ENCODE peak calls at places on chromosomes 16 and 17, in ten cellular contexts. Z is GM12892, K is endothelial cell of umbilical vein, F is sigmoid colon, E is esophagus muscularis mucosa, B is HepG2, I is GM23338, O is stomach, Q is breast epithelium, W is HCT116. Y is an unnamed sample.

GRCh38 chr16:20740007-20740883 is 1.4 kb downstream of the THUMPD1 start:
- DNase-seq in Z (no peak), K (peak), F (no peak), E (peak), B (peak), I (peak), O (no peak), Q (no peak), W (no peak), Y (peak)

GRCh38 chr16:87295259-87295658 is 21.9 kb downstream of the C16orf95 start:
- DNase-seq in Z (no peak), K (no peak), F (no peak), E (no peak), B (peak), I (peak), O (no peak), Q (no peak), W (peak), Y (no peak)

GRCh38 chr16:16176328-16176727 is 47.0 kb downstream of the ABCC6 start:
- DNase-seq in Z (no peak), K (no peak), F (no peak), E (no peak), B (no peak), I (no peak), O (no peak), Q (no peak), W (no peak), Y (no peak)

GRCh38 chr17:66957343-66957742 is 7.2 kb upstream of the CACNG4 start:
- DNase-seq in Z (no peak), K (no peak), F (no peak), E (no peak), B (no peak), I (no peak), O (no peak), Q (no peak), W (no peak), Y (no peak)

GRCh38 chr17:75078097-75079022 is 9.4 kb upstream of the SLC16A5 start:
- DNase-seq in Z (peak), K (no peak), F (no peak), E (no peak), B (no peak), I (no peak), O (no peak), Q (peak), W (peak), Y (no peak)

GRCh38 chr17:67386965-67387551 is 10.0 kb downstream of the PITPNC1 start:
- DNase-seq in Z (no peak), K (peak), F (no peak), E (no peak), B (peak), I (peak), O (peak), Q (no peak), W (peak), Y (no peak)

GRCh38 chr16:2819939-2820835 is 3.1 kb downstream of the PRSS21 start:
- DNase-seq in Z (no peak), K (no peak), F (peak), E (no peak), B (no peak), I (no peak), O (no peak), Q (no peak), W (no peak), Y (no peak)

GRCh38 chr17:67322039-67322787 is 44.2 kb downstream of the PSMD12 start:
- DNase-seq in Z (no peak), K (no peak), F (no peak), E (no peak), B (no peak), I (peak), O (no peak), Q (no peak), W (no peak), Y (no peak)

GRCh38 chr16:63623551-63624039 is 1498.3 kb downstream of the CDH11 start:
- DNase-seq in Z (no peak), K (no peak), F (no peak), E (no peak), B (no peak), I (no peak), O (no peak), Q (no peak), W (no peak), Y (no peak)

GRCh38 chr17:79116575-79117368 is 42.1 kb downstream of the ENGASE start:
- DNase-seq in Z (no peak), K (no peak), F (no peak), E (no peak), B (no peak), I (no peak), O (no peak), Q (no peak), W (no peak), Y (no peak)

GRCh38 chr16:57482845-57483545 is 3.3 kb downstream of the DOK4 start:
- DNase-seq in Z (no peak), K (no peak), F (no peak), E (no peak), B (peak), I (no peak), O (peak), Q (no peak), W (no peak), Y (no peak)

GRCh38 chr16:69171325-69172095 is 15.5 kb upstream of the SNTB2 start:
- DNase-seq in Z (no peak), K (no peak), F (no peak), E (no peak), B (no peak), I (peak), O (no peak), Q (no peak), W (no peak), Y (no peak)

GRCh38 chr16:58331024-58331707 is 36.3 kb upstream of the PRSS54 start:
- DNase-seq in Z (no peak), K (no peak), F (no peak), E (no peak), B (no peak), I (peak), O (no peak), Q (no peak), W (no peak), Y (no peak)

GRCh38 chr17:55286681-55287589 is 22.2 kb downstream of the HLF start:
- DNase-seq in Z (no peak), K (no peak), F (no peak), E (no peak), B (peak), I (no peak), O (peak), Q (no peak), W (peak), Y (no peak)

GRCh38 chr17:38451840-38452529 is 23.7 kb downstream of the ARHGAP23 start:
- DNase-seq in Z (no peak), K (peak), F (no peak), E (no peak), B (no peak), I (peak), O (no peak), Q (peak), W (no peak), Y (no peak)

GRCh38 chr16:1545044-1545736 is 11.7 kb downstream of the TMEM204 start:
- DNase-seq in Z (no peak), K (peak), F (no peak), E (no peak), B (peak), I (no peak), O (no peak), Q (no peak), W (no peak), Y (peak)

GRCh38 chr16:54370653-54371052 is 84.1 kb upstream of the IRX3 start:
- DNase-seq in Z (no peak), K (no peak), F (no peak), E (no peak), B (no peak), I (peak), O (no peak), Q (no peak), W (no peak), Y (no peak)

GRCh38 chr17:45722161-45722560 is 62.0 kb upstream of the CRHR1 start:
- DNase-seq in Z (no peak), K (no peak), F (no peak), E (no peak), B (peak), I (peak), O (no peak), Q (no peak), W (peak), Y (no peak)

GRCh38 chr17:74601944-74602572 is 10.0 kb upstream of the CD300LD start:
- DNase-seq in Z (no peak), K (peak), F (no peak), E (no peak), B (peak), I (peak), O (no peak), Q (no peak), W (peak), Y (no peak)

GRCh38 chr16:55010492-55011260 is 80.0 kb downstream of the IRX5 start:
- DNase-seq in Z (no peak), K (no peak), F (no peak), E (no peak), B (no peak), I (no peak), O (no peak), Q (no peak), W (no peak), Y (no peak)

GRCh38 chr16:62068747-62069146 is 32.5 kb upstream of the CDH8 start:
- DNase-seq in Z (no peak), K (no peak), F (no peak), E (no peak), B (peak), I (peak), O (no peak), Q (no peak), W (no peak), Y (no peak)

GRCh38 chr17:1539811-1540210 is 22.8 kb downstream of the PITPNA start:
- DNase-seq in Z (no peak), K (no peak), F (no peak), E (no peak), B (no peak), I (no peak), O (no peak), Q (no peak), W (no peak), Y (no peak)

GRCh38 chr17:376936-377863 is 24.6 kb upstream of the RPH3AL start:
- DNase-seq in Z (no peak), K (no peak), F (no peak), E (no peak), B (no peak), I (peak), O (no peak), Q (no peak), W (no peak), Y (no peak)

GRCh38 chr17:63626551-63627228 is 4.5 kb downstream of the MAP3K3 start:
- DNase-seq in Z (no peak), K (peak), F (no peak), E (no peak), B (no peak), I (no peak), O (no peak), Q (no peak), W (no peak), Y (no peak)

GRCh38 chr17:68204736-68205135 is 43.1 kb upstream of the AMZ2 start:
- DNase-seq in Z (no peak), K (no peak), F (no peak), E (peak), B (no peak), I (no peak), O (no peak), Q (no peak), W (no peak), Y (no peak)

GRCh38 chr17:17134051-17134951 is 71.8 kb downstream of the PLD6 start:
- DNase-seq in Z (no peak), K (no peak), F (no peak), E (no peak), B (no peak), I (no peak), O (no peak), Q (no peak), W (no peak), Y (no peak)

GRCh38 chr17:60086822-60087591 is 8.3 kb upstream of the HEATR6 start:
- DNase-seq in Z (no peak), K (no peak), F (no peak), E (no peak), B (no peak), I (no peak), O (no peak), Q (no peak), W (no peak), Y (no peak)

GRCh38 chr17:61837175-61838051 is 25.9 kb downstream of the BRIP1 start:
- DNase-seq in Z (no peak), K (peak), F (no peak), E (no peak), B (peak), I (peak), O (peak), Q (no peak), W (peak), Y (peak)

GRCh38 chr17:59001158-59001814 is 105.4 kb downstream of the TRIM37 start:
- DNase-seq in Z (peak), K (peak), F (no peak), E (no peak), B (no peak), I (peak), O (peak), Q (peak), W (no peak), Y (peak)

GRCh38 chr17:75074532-75074931 is 13.2 kb upstream of the SLC16A5 start:
- DNase-seq in Z (no peak), K (no peak), F (no peak), E (no peak), B (no peak), I (no peak), O (no peak), Q (no peak), W (no peak), Y (no peak)

GRCh38 chr17:21372256-21372954 is 3.8 kb upstream of the KCNJ12 start:
- DNase-seq in Z (no peak), K (no peak), F (no peak), E (no peak), B (no peak), I (no peak), O (no peak), Q (no peak), W (no peak), Y (no peak)

GRCh38 chr17:62581769-62582168 is 45.7 kb upstream of the MRC2 start:
- DNase-seq in Z (no peak), K (no peak), F (no peak), E (no peak), B (no peak), I (no peak), O (no peak), Q (no peak), W (no peak), Y (no peak)

GRCh38 chr16:1414532-1415265 is at the start of gene UNKL:
- DNase-seq in Z (peak), K (peak), F (peak), E (no peak), B (peak), I (peak), O (peak), Q (no peak), W (no peak), Y (peak)

DNA sequence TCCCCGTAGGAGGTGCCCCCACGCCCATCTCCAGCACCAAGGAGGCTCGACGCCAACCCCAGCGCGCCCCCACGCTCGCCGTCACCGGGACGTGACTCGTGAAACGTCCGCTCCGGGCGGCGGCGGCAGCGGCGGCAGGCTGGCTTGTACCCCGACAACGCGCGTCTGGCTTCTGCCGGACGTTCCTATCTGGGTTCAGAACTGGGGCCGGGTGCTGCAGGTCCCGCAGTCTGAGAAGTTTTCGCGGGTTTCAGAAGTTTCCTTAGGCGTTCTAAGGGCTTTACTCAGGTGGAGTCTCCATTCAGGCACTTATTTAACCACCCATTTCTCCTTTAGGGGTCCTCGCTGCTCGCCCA is 672 bp upstream of the ALKBH5 start:
- DNase-seq in Z (peak), K (no peak), F (peak), E (peak), B (no peak), I (no peak), O (peak), Q (no peak), W (no peak), Y (peak)
- TF ChIP-seq POLR2AphosphoS5 in Z (peak), K (peak), F (no peak), E (peak), B (no peak), I (no peak), O (peak), Q (no peak), W (peak), Y (no peak)

DNA sequence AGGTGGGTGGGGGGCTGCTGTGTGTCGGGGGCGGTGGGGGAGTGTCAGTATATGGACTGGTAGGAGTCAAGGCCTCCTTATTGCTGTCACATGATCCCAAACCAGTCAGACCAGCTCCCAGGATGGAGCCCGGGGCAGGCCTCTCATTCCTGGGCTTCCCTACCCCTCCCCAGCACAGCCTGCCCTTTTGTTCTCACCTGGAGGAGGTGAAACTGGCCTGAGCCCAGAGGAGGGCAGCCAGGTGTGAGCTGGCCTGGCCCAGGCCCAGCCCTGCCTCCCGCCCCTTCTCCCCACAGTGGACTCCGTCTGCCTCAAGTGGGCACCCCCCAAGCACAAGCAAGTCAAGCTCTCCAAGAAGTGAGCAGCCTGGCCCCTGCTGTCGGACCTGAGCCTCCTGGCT is 4.6 kb downstream of the PRSS8 start:
- DNase-seq in Z (no peak), K (no peak), F (no peak), E (no peak), B (no peak), I (peak), O (peak), Q (peak), W (no peak), Y (peak)
- TF ChIP-seq POLR2AphosphoS5 in Z (no peak), K (no peak), F (no peak), E (no peak), B (no peak), I (peak), O (peak), Q (peak), W (peak), Y (peak)

GRCh38 chr16:67935402-67936123 is 1.1 kb downstream of the PSMB10 start:
- DNase-seq in Z (peak), K (peak), F (peak), E (peak), B (peak), I (peak), O (peak), Q (peak), W (peak), Y (peak)
- TF ChIP-seq POLR2AphosphoS5 in Z (peak), K (peak), F (peak), E (peak), B (peak), I (peak), O (peak), Q (peak), W (peak), Y (peak)

GRCh38 chr17:31079731-31080130 is 15.0 kb upstream of the NF1 start:
- DNase-seq in Z (no peak), K (no peak), F (no peak), E (no peak), B (no peak), I (no peak), O (no peak), Q (no peak), W (no peak), Y (no peak)
- TF ChIP-seq POLR2AphosphoS5 in Z (no peak), K (no peak), F (no peak), E (no peak), B (no peak), I (no peak), O (no peak), Q (no peak), W (no peak), Y (no peak)

DNA sequence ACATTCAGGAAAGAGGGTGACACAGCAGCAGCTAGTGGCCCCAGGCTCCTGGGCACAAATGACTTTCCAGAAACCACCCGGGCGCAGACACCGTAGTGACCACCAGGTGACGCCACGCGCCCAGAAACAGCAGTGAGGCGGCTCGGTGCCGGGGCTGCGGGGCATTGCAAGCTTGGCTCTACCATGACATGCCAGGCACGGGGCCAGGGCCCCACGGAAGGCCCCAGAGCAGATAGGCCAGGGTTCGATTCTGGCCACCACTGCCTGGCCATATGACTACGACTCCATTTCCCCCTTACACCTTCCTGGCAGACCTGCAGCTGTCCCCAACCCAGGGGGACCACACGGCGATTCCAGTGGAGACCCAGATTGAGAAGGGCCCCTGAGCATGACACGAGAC is 6.7 kb downstream of the RHBDF1 start:
- DNase-seq in Z (peak), K (peak), F (peak), E (peak), B (peak), I (peak), O (peak), Q (peak), W (peak), Y (peak)
- TF ChIP-seq POLR2AphosphoS5 in Z (no peak), K (no peak), F (no peak), E (no peak), B (no peak), I (no peak), O (no peak), Q (peak), W (no peak), Y (peak)

GRCh38 chr17:69434164-69434579 is 19.7 kb downstream of the MAP2K6 start:
- DNase-seq in Z (no peak), K (peak), F (no peak), E (no peak), B (no peak), I (no peak), O (no peak), Q (no peak), W (no peak), Y (no peak)
- TF ChIP-seq POLR2AphosphoS5 in Z (no peak), K (no peak), F (no peak), E (no peak), B (no peak), I (no peak), O (no peak), Q (no peak), W (no peak), Y (no peak)

DNA sequence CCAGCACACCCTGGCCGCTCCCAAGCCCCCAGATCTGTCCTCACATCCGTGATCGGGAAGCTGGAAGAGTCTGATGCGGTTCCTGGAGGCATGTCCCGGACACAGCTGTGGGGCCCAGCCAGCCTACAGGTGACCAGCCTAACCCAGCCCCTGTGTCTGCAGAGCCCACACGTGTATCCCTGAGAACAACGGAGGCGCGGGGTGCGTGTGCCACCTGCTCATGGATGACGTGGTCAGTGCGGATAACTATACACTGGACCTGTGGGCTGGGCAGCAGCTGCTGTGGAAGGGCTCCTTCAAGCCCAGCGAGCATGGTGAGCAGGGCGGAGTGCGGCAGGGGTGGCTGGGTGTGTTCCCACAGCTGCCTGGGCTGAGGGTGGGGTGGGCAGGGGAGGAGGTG is 30.9 kb downstream of the IL4R start:
- DNase-seq in Z (no peak), K (no peak), F (no peak), E (no peak), B (no peak), I (no peak), O (no peak), Q (no peak), W (no peak), Y (no peak)
- TF ChIP-seq POLR2AphosphoS5 in Z (no peak), K (no peak), F (no peak), E (no peak), B (no peak), I (no peak), O (no peak), Q (no peak), W (no peak), Y (no peak)

GRCh38 chr17:42253601-42254000 is 22.6 kb downstream of the STAT5B start:
- DNase-seq in Z (no peak), K (no peak), F (no peak), E (no peak), B (no peak), I (no peak), O (no peak), Q (no peak), W (no peak), Y (no peak)
- TF ChIP-seq POLR2AphosphoS5 in Z (no peak), K (no peak), F (no peak), E (no peak), B (no peak), I (no peak), O (no peak), Q (no peak), W (no peak), Y (no peak)

Y was measured in prostate gland.